ENCODE peak calls at places on chromosomes 13 and 19, in eight cellular contexts. One of them, this sample, is unnamed.

GRCh38 chr13:67130444-67130843 is 99.7 kb downstream of the PCDH9 start:
- DNase-seq in body of pancreas: no peak
- DNase-seq in prostate gland: no peak
- DNase-seq in K562: no peak
- DNase-seq in heart left ventricle: peak
- DNase-seq in thyroid gland: no peak
- DNase-seq in breast epithelium: no peak
- DNase-seq in A549: no peak
- DNase-seq in this sample: no peak

GRCh38 chr13:95921485-95921884 is 131.7 kb downstream of the UGGT2 start:
- DNase-seq in prostate gland: no peak
- DNase-seq in K562: no peak
- DNase-seq in breast epithelium: no peak
- DNase-seq in body of pancreas: no peak
- DNase-seq in heart left ventricle: no peak
- DNase-seq in thyroid gland: no peak
- DNase-seq in A549: no peak
- DNase-seq in this sample: no peak

GRCh38 chr19:41705393-41706174 is 2.8 kb upstream of the CEACAM5 start:
- DNase-seq in A549: peak
- DNase-seq in prostate gland: no peak
- DNase-seq in thyroid gland: peak
- DNase-seq in heart left ventricle: no peak
- DNase-seq in body of pancreas: peak
- DNase-seq in breast epithelium: no peak
- DNase-seq in K562: peak
- DNase-seq in this sample: peak

GRCh38 chr19:49469828-49470614 is 4.0 kb upstream of the FLT3LG start:
- DNase-seq in K562: no peak
- DNase-seq in prostate gland: no peak
- DNase-seq in heart left ventricle: no peak
- DNase-seq in body of pancreas: no peak
- DNase-seq in breast epithelium: no peak
- DNase-seq in thyroid gland: no peak
- DNase-seq in A549: no peak
- DNase-seq in this sample: no peak

GRCh38 chr13:36454121-36454520 is 21.8 kb downstream of the CCNA1 start:
- DNase-seq in prostate gland: no peak
- DNase-seq in K562: no peak
- DNase-seq in heart left ventricle: no peak
- DNase-seq in thyroid gland: no peak
- DNase-seq in body of pancreas: no peak
- DNase-seq in A549: no peak
- DNase-seq in breast epithelium: no peak
- DNase-seq in this sample: no peak

GRCh38 chr19:32339988-32340874 is 5.2 kb upstream of the ZNF507 start:
- DNase-seq in thyroid gland: peak
- DNase-seq in prostate gland: peak
- DNase-seq in body of pancreas: peak
- DNase-seq in breast epithelium: peak
- DNase-seq in heart left ventricle: peak
- DNase-seq in K562: peak
- DNase-seq in A549: peak
- DNase-seq in this sample: peak

GRCh38 chr13:90258129-90258528 is 1089.4 kb upstream of the MIR17HG start:
- DNase-seq in thyroid gland: no peak
- DNase-seq in breast epithelium: no peak
- DNase-seq in K562: no peak
- DNase-seq in body of pancreas: no peak
- DNase-seq in heart left ventricle: no peak
- DNase-seq in prostate gland: no peak
- DNase-seq in A549: no peak
- DNase-seq in this sample: no peak

GRCh38 chr13:73958657-73959397 is 175.4 kb downstream of the KLF12 start:
- DNase-seq in A549: no peak
- DNase-seq in breast epithelium: no peak
- DNase-seq in thyroid gland: no peak
- DNase-seq in prostate gland: no peak
- DNase-seq in body of pancreas: no peak
- DNase-seq in heart left ventricle: no peak
- DNase-seq in K562: no peak
- DNase-seq in this sample: no peak

GRCh38 chr19:41795031-41795461 is 1.3 kb upstream of the CEACAM3 start:
- DNase-seq in body of pancreas: peak
- DNase-seq in thyroid gland: peak
- DNase-seq in K562: peak
- DNase-seq in breast epithelium: no peak
- DNase-seq in prostate gland: peak
- DNase-seq in A549: peak
- DNase-seq in heart left ventricle: peak
- DNase-seq in this sample: no peak

GRCh38 chr13:76672422-76672821 is 213.8 kb downstream of the KCTD12 start:
- DNase-seq in body of pancreas: no peak
- DNase-seq in K562: no peak
- DNase-seq in breast epithelium: no peak
- DNase-seq in prostate gland: no peak
- DNase-seq in heart left ventricle: no peak
- DNase-seq in A549: no peak
- DNase-seq in thyroid gland: no peak
- DNase-seq in this sample: no peak

GRCh38 chr13:38463047-38463446 is 113.4 kb downstream of the UFM1 start:
- DNase-seq in heart left ventricle: no peak
- DNase-seq in thyroid gland: no peak
- DNase-seq in A549: no peak
- DNase-seq in body of pancreas: peak
- DNase-seq in breast epithelium: no peak
- DNase-seq in prostate gland: no peak
- DNase-seq in K562: no peak
- DNase-seq in this sample: no peak

GRCh38 chr19:15463865-15464371 is 426 bp downstream of the RASAL3 start:
- DNase-seq in breast epithelium: no peak
- DNase-seq in thyroid gland: no peak
- DNase-seq in heart left ventricle: no peak
- DNase-seq in prostate gland: no peak
- DNase-seq in body of pancreas: no peak
- DNase-seq in K562: no peak
- DNase-seq in A549: no peak
- DNase-seq in this sample: no peak

GRCh38 chr13:46679369-46680180 is 117.4 kb downstream of the ESD start:
- DNase-seq in K562: no peak
- DNase-seq in prostate gland: no peak
- DNase-seq in thyroid gland: no peak
- DNase-seq in A549: no peak
- DNase-seq in body of pancreas: no peak
- DNase-seq in heart left ventricle: no peak
- DNase-seq in breast epithelium: no peak
- DNase-seq in this sample: no peak

GRCh38 chr13:75120071-75120470 is 361.9 kb downstream of the TBC1D4 start:
- DNase-seq in heart left ventricle: no peak
- DNase-seq in K562: no peak
- DNase-seq in body of pancreas: no peak
- DNase-seq in prostate gland: no peak
- DNase-seq in A549: no peak
- DNase-seq in thyroid gland: no peak
- DNase-seq in breast epithelium: no peak
- DNase-seq in this sample: no peak

GRCh38 chr19:41449079-41449864 is 6.3 kb downstream of the ERICH4 start:
- DNase-seq in heart left ventricle: peak
- DNase-seq in A549: peak
- DNase-seq in prostate gland: peak
- DNase-seq in thyroid gland: peak
- DNase-seq in breast epithelium: peak
- DNase-seq in body of pancreas: peak
- DNase-seq in K562: peak
- DNase-seq in this sample: peak

DNA sequence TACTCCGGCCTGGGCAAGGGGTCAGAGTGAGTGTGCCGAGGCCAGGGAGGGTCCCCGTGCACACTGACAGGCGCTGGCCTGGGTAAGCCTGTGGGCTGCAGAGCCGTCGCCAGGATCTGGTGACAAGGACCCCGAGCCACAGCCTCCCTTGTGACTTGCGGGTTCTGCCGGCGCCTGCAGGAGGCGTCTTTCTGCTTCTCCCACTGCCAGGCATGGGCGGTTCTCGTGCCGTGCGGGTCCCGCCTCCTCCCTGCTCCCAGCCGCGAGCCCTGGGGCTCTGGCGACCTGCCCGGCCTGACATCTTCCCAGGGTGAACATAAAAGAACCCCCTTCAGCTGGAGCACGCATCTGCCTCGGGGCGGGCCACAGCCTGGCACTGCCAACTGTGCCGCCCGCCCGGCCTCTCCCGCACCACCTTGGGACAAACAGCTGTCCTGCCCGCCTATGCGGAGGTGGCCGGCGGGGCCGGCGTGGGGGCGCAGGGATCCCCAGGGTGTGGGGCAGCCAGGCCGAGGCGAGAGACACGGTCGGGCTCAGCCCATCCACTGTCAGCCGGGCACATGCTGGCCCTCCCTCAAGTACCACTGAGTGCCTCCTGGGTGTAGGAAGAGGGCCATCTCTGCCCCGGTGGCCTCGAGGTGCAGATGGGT is 1.5 kb upstream of the HCN2 start:
- DNase-seq in heart left ventricle: peak
- DNase-seq in A549: no peak
- DNase-seq in thyroid gland: peak
- DNase-seq in body of pancreas: peak
- DNase-seq in prostate gland: peak
- DNase-seq in breast epithelium: peak
- DNase-seq in K562: peak
- DNase-seq in this sample: peak
- TF ChIP-seq POLR2A in heart left ventricle: no peak
- TF ChIP-seq POLR2A in A549: peak
- TF ChIP-seq POLR2A in thyroid gland: no peak
- TF ChIP-seq POLR2A in body of pancreas: no peak
- TF ChIP-seq POLR2A in prostate gland: no peak
- TF ChIP-seq POLR2A in breast epithelium: no peak
- TF ChIP-seq POLR2A in K562: no peak
- TF ChIP-seq POLR2A in this sample: no peak

DNA sequence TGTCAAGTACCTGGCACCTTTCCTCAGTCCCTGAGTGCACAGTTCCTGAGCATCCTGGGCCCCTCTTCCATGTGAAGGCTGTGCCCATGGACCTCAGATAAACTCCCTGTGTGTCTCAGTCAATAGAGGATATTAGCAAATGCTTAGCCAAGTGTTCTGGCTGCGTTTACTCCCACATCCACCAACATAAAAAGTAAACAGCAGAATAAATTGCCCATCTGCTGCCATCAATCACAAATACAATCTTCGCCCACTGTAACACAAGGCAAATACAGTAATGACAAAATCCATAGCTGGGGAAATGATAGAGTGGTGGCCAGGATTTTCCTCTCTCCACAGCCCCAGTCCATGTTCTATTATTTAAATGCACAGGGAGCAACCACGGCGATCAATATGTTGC is 376.6 kb downstream of the UQCRFS1 start:
- DNase-seq in breast epithelium: no peak
- DNase-seq in thyroid gland: no peak
- DNase-seq in K562: no peak
- DNase-seq in A549: no peak
- DNase-seq in prostate gland: no peak
- DNase-seq in heart left ventricle: no peak
- DNase-seq in body of pancreas: no peak
- DNase-seq in this sample: no peak
- TF ChIP-seq POLR2A in breast epithelium: no peak
- TF ChIP-seq POLR2A in thyroid gland: no peak
- TF ChIP-seq POLR2A in K562: no peak
- TF ChIP-seq POLR2A in A549: no peak
- TF ChIP-seq POLR2A in prostate gland: no peak
- TF ChIP-seq POLR2A in heart left ventricle: no peak
- TF ChIP-seq POLR2A in body of pancreas: no peak
- TF ChIP-seq POLR2A in this sample: no peak

DNA sequence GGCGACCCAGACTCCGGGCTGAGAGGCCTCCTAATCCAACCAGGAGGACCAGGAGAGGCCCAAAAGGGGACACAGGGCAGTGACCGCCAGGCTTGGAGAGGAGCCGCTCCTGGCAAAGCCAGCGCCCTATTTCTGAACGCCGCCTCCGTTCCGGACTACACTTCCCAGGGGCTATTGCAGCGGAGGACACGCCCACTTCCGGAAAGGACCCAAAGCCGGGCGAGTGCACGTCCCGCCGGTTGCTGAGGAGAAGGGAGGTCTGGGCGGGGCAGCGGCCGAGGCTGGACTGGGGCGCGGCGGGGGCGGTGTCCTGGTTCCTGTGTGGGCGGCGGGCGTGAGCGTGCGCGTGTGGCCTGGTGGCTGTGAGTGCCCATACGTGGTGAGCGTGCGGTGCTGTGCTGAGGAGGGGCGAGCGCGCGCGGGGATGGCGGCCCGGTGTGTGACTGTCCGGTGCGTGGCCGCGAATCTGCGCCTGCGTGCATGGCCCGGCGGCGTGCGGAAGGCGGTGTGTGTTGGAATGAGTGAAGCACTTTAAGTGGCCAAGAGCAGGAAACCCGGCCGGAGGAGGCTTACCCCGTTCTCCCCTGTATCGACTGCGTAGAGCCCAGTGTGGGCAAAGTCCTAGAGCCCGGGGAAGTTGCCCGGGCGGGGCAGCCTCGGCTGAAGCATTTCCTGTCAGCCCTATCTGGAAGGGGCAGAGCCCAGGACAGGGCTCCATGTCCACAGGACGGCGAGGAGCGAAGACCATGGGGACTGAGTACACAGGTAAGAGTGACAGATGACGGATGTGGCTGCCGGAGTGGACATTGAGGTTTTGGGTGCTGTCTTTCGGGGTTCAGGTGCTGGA is at the start of gene ZNF470:
- DNase-seq in heart left ventricle: peak
- DNase-seq in A549: peak
- DNase-seq in prostate gland: peak
- DNase-seq in thyroid gland: peak
- DNase-seq in breast epithelium: peak
- DNase-seq in K562: peak
- DNase-seq in body of pancreas: peak
- DNase-seq in this sample: peak
- TF ChIP-seq POLR2A in heart left ventricle: no peak
- TF ChIP-seq POLR2A in A549: peak
- TF ChIP-seq POLR2A in prostate gland: peak
- TF ChIP-seq POLR2A in thyroid gland: no peak
- TF ChIP-seq POLR2A in breast epithelium: no peak
- TF ChIP-seq POLR2A in K562: no peak
- TF ChIP-seq POLR2A in body of pancreas: peak
- TF ChIP-seq POLR2A in this sample: peak

DNA sequence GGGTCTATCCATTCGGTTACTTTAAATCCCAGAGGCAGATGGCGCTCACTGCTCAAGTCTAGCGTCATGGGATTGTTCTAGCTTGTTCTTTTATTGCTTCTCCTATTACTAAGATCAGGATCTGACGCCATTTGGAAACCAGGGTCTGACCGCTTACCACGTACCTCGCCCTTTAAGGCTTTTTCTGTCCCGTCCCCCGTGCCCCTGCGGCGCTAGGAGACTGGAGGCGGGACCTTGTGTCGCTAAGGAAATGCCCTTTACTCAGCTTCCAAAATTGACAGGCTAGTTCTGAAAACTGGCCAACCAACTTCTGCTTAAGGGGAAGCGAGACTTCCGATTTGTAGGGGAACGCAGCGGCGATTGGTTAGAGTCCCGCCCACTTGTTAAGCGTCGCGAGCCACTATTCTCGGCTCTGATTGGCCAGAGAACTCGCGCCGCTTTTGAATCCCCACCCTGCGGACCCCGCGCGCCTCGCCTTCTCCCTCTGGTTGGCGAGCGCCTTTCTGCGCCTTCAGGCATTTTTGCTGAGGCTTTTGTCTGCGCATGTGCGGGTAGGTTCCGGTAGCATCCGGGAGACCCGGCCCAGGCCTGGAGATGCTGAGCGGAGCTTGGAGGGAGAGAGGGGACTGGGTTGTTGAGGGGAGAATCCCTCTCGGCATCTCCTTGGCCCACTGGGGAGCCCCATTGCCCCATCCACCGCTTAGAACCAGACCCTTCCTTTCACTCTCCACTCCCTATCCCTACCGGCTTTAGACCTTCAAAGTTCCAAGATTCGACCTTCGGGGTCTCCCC is 3.9 kb upstream of the C19orf84 start:
- DNase-seq in A549: peak
- DNase-seq in K562: peak
- DNase-seq in thyroid gland: peak
- DNase-seq in body of pancreas: peak
- DNase-seq in breast epithelium: peak
- DNase-seq in heart left ventricle: peak
- DNase-seq in prostate gland: peak
- DNase-seq in this sample: peak
- TF ChIP-seq POLR2A in A549: peak
- TF ChIP-seq POLR2A in K562: peak
- TF ChIP-seq POLR2A in thyroid gland: no peak
- TF ChIP-seq POLR2A in body of pancreas: no peak
- TF ChIP-seq POLR2A in breast epithelium: no peak
- TF ChIP-seq POLR2A in heart left ventricle: no peak
- TF ChIP-seq POLR2A in prostate gland: no peak
- TF ChIP-seq POLR2A in this sample: peak